ENCODE peak calls at places on chromosomes 6 and 20, in five cellular contexts. R is neuronal stem cell, T is H1, F is H9, G is mesenchymal stem cell. X is an unnamed sample.

GRCh38 chr20:41249371-41249770 is 68.2 kb downstream of the ZHX3 start:
- DNase-seq in G (peak; percentile 91), R (peak; percentile 12), F (no peak), T (no peak), X (peak; percentile 87)

GRCh38 chr6:113381957-113382356 is 475.2 kb upstream of the MARCKS start:
- DNase-seq in G (peak; percentile 61), T (no peak), R (no peak), F (no peak), X (peak; percentile 75)

GRCh38 chr6:1607236-1607556 is 2.5 kb upstream of the FOXC1 start:
- DNase-seq in F (no peak), T (no peak), G (no peak), R (no peak), X (no peak)

GRCh38 chr6:118370722-118371121 is 177.4 kb upstream of the PLN start:
- DNase-seq in R (no peak), T (no peak), G (peak; percentile 53), F (no peak), X (no peak)

GRCh38 chr6:88142299-88142668 is 23.9 kb downstream of the CNR1 start:
- DNase-seq in F (no peak), G (no peak), R (no peak), T (no peak), X (no peak)

GRCh38 chr20:25139061-25139705 is 56.3 kb upstream of the ENTPD6 start:
- DNase-seq in R (no peak), G (no peak), F (no peak), T (no peak), X (no peak)

GRCh38 chr6:149129401-149130077 is 188.0 kb upstream of the TAB2 start:
- DNase-seq in T (no peak), F (no peak), G (peak; percentile 53), R (no peak), X (peak; percentile 65)

GRCh38 chr20:15220009-15220656 is 882.7 kb upstream of the FLRT3 start:
- DNase-seq in T (no peak), G (peak; percentile 13), R (no peak), F (no peak), X (no peak)

GRCh38 chr6:85460154-85460950 is 10.5 kb downstream of the NT5E start:
- DNase-seq in T (no peak), G (peak; percentile 27), R (no peak), F (no peak), X (no peak)

GRCh38 chr6:11710221-11710836 is 68.3 kb downstream of the ADTRP start:
- DNase-seq in T (no peak), F (no peak), R (no peak), G (no peak), X (peak; percentile 43)

GRCh38 chr6:14431375-14432330 is 314.1 kb downstream of the CD83 start:
- DNase-seq in F (no peak), G (no peak), R (no peak), T (no peak), X (no peak)

GRCh38 chr6:39493717-39494116 is 171.2 kb upstream of the KCNK16 start:
- DNase-seq in T (no peak), R (no peak), F (no peak), G (peak; percentile 48), X (no peak)

GRCh38 chr20:10497283-10497682 is 62.2 kb downstream of the SLX4IP start:
- DNase-seq in G (no peak), F (no peak), T (no peak), R (no peak), X (no peak)
- H2AK5ac ChIP-seq in G (no peak overlapping the region), F (no peak overlapping the region), T (no peak overlapping the region), R (no peak overlapping the region), X (no peak overlapping the region)

GRCh38 chr6:36673882-36674281 is 4.6 kb upstream of the CDKN1A start:
- DNase-seq in G (no peak), T (no peak), R (no peak), F (no peak), X (no peak)
- H2AK5ac ChIP-seq in G (no peak overlapping the region), T (no peak overlapping the region), R (no peak overlapping the region), F (no peak overlapping the region), X (peak overlapping the region; percentile 44)

GRCh38 chr6:73743556-73743955 is 47.6 kb downstream of the CD109 start:
- DNase-seq in R (no peak), G (peak; percentile 76), F (no peak), T (no peak), X (peak; percentile 27)
- H2AK5ac ChIP-seq in R (no peak overlapping the region), G (no peak overlapping the region), F (no peak overlapping the region), T (no peak overlapping the region), X (no peak overlapping the region)

DNA sequence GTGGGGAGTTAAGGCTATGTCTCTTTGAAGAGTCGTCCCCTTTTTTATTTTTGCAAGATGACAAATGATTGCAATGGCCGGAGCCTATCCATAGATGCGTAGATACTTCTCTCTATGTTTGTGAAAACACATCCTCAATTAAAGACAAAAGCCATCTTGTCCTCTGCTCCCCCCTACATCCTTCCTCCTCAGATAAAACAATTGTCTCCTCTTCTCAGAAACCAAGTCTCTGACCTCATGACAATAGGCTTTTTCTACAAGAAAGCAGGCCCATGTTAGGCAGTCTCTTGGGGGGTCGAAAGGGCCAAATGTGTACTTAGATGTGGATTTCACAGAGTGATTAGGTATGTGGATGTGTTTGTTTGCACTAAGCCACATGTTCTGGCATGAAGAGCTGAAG is 51.1 kb upstream of the SSTR4 start:
- DNase-seq in G (no peak), T (no peak), R (no peak), F (no peak), X (no peak)
- H2AK5ac ChIP-seq in G (no peak overlapping the region), T (no peak overlapping the region), R (no peak overlapping the region), F (no peak overlapping the region), X (no peak overlapping the region)

GRCh38 chr20:22563062-22563965 is 21.1 kb downstream of the FOXA2 start:
- DNase-seq in F (no peak), T (no peak), G (no peak), R (no peak), X (no peak)
- H2AK5ac ChIP-seq in F (no peak overlapping the region), T (no peak overlapping the region), G (no peak overlapping the region), R (no peak overlapping the region), X (no peak overlapping the region)